ENCODE peak calls at places on chromosomes 3 and 15, in four cellular contexts. R is HepG2, V is GM12878, F is K562. I is an unnamed sample.

GRCh38 chr3:197791120-197792018 is at the start of gene LRCH3:
- DNase-seq in V (no peak), R (peak; percentile 56), F (peak; percentile 92), I (peak; percentile 69)

GRCh38 chr3:138470687-138471086 is 36.3 kb downstream of the ESYT3 start:
- DNase-seq in R (no peak), F (no peak), V (no peak), I (no peak)

GRCh38 chr15:23687143-23687470 is at the start of gene NDN:
- DNase-seq in V (no peak), F (peak; percentile 75), R (no peak), I (peak; percentile 52)

GRCh38 chr15:41013698-41014414 is 60.6 kb downstream of the CHAC1 start:
- DNase-seq in F (no peak), R (no peak), V (peak; percentile 50), I (peak; percentile 86)

GRCh38 chr3:196268270-196269163 is 19.0 kb downstream of the PCYT1A start:
- DNase-seq in V (no peak), R (no peak), F (no peak), I (peak; percentile 75)

GRCh38 chr3:169304716-169305115 is 358.8 kb downstream of the MECOM start:
- DNase-seq in R (no peak), V (no peak), F (no peak), I (no peak)

GRCh38 chr3:128379768-128380167 is 86.9 kb downstream of the DNAJB8 start:
- DNase-seq in R (no peak), V (no peak), F (no peak), I (no peak)

GRCh38 chr3:105823149-105823866 is 45.5 kb downstream of the CBLB start:
- DNase-seq in R (peak; percentile 39), V (no peak), F (no peak), I (peak; percentile 98)

GRCh38 chr3:42490243-42490642 is 12.2 kb upstream of the VIPR1 start:
- DNase-seq in R (no peak), V (peak; percentile 77), F (no peak), I (no peak)

GRCh38 chr3:188153498-188153948 is 434 bp upstream of the LPP start:
- DNase-seq in F (no peak), R (peak; percentile 88), V (no peak), I (peak; percentile 97)

GRCh38 chr3:55936549-55937052 is 449.5 kb upstream of the WNT5A start:
- DNase-seq in F (no peak), V (no peak), R (no peak), I (no peak)

GRCh38 chr3:177811835-177812234 is 614.6 kb upstream of the TBL1XR1 start:
- DNase-seq in F (no peak), V (no peak), R (no peak), I (no peak)

GRCh38 chr3:196670335-196670734 is 30.8 kb downstream of the NRROS start:
- DNase-seq in V (no peak), R (no peak), F (no peak), I (no peak)

GRCh38 chr3:106376016-106376415 is 507.2 kb upstream of the CBLB start:
- DNase-seq in F (no peak), R (no peak), V (no peak), I (no peak)

GRCh38 chr3:67001086-67001861 is 3.2 kb downstream of the KBTBD8 start:
- DNase-seq in R (no peak), F (no peak), V (no peak), I (no peak)

GRCh38 chr3:149245738-149246451 is 24.3 kb upstream of the CP start:
- DNase-seq in V (peak; percentile 46), R (peak; percentile 75), F (no peak), I (peak; percentile 54)

GRCh38 chr15:61250613-61251012 is 21.5 kb upstream of the RORA start:
- DNase-seq in V (no peak), R (no peak), F (no peak), I (no peak)

GRCh38 chr3:191263365-191263764 is 64.3 kb downstream of the OSTN start:
- DNase-seq in F (no peak), V (no peak), R (no peak), I (no peak)

GRCh38 chr3:161915283-161915682 is 418.7 kb downstream of the OTOL1 start:
- DNase-seq in V (no peak), R (no peak), F (no peak), I (no peak)

GRCh38 chr3:64048631-64049061 is 25.4 kb upstream of the PSMD6 start:
- DNase-seq in F (no peak), R (no peak), V (no peak), I (peak; percentile 16)

GRCh38 chr3:195266428-195266827 is 4.5 kb downstream of the XXYLT1 start:
- DNase-seq in F (no peak), V (no peak), R (no peak), I (no peak)

GRCh38 chr15:97978408-97979130 is 18.1 kb downstream of the ARRDC4 start:
- DNase-seq in V (no peak), R (peak; percentile 58), F (no peak), I (no peak)

GRCh38 chr15:67593561-67593960 is 51.1 kb downstream of the MAP2K5 start:
- DNase-seq in R (no peak), F (no peak), V (no peak), I (no peak)

GRCh38 chr3:17945799-17946381 is 203.5 kb upstream of the TBC1D5 start:
- DNase-seq in R (no peak), F (no peak), V (no peak), I (no peak)

GRCh38 chr15:61530769-61531168 is 301.7 kb upstream of the RORA start:
- DNase-seq in F (peak; percentile 14), V (no peak), R (no peak), I (no peak)

GRCh38 chr15:67304778-67305177 is 50.2 kb downstream of the IQCH start:
- DNase-seq in F (no peak), V (no peak), R (no peak), I (no peak)

GRCh38 chr15:63752075-63752684 is 81.6 kb downstream of the HERC1 start:
- DNase-seq in R (peak; percentile 61), F (peak; percentile 44), V (peak; percentile 23), I (peak; percentile 65)

GRCh38 chr15:39118510-39118909 is 462.4 kb upstream of the THBS1 start:
- DNase-seq in F (no peak), V (no peak), R (no peak), I (peak; percentile 80)
- TF ChIP-seq MXI1 in F (no peak), V (no peak), R (no peak), I (no peak)

DNA sequence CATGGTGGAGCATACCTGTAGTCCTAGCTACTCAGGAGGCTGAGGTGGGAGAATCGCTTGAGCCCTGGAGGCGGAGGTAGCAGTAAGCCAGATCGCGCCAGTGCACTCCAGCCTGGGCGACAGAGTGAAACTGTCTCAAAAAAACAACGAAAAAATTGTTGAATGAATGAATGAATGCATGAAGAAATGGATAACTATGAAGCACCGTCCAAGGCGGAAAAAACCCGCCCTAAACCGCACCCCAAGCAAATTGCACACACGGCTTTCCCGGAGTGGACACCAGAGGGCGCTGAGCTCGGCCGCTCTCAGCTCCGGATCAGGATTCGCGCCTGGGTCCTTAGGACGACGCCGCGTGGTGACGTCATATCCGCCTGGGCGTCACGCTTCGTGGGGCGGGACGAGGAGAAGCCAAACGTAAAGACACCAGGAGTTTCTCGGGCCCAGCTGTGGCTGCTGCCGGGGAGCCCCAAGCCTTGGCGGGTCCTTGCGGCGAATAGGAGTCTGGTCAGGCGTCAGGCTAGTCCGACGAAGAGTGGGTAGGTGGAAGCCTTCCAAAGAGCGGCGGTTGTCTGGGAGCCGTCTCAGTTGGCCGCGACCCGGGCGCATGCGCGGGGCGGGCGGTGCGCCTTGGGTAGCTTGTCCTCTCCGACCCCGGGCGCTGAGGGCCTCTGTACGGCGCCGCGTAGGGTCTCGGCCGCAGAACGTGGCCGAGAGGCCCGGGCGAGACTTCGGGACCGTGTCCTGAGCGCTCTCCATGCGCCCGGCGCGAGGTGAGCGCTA is at the start of the genes HTD2 and RPP14:
- DNase-seq in V (peak; percentile 90), R (peak; percentile 92), F (peak; percentile 89), I (peak; percentile 97)
- TF ChIP-seq POLR2A in V (peak; percentile 84), R (peak; percentile 70), F (peak; percentile 86), I (peak; percentile 92)

GRCh38 chr15:78372880-78373279 is 32.7 kb downstream of the CRABP1 start:
- DNase-seq in V (no peak), R (peak; percentile 24), F (peak; percentile 32), I (no peak)
- TF ChIP-seq MXI1 in V (no peak), R (no peak), F (no peak), I (no peak)

GRCh38 chr3:4986611-4987373 is 7.6 kb downstream of the BHLHE40 start:
- DNase-seq in V (no peak), R (peak; percentile 94), F (peak; percentile 61), I (peak; percentile 98)
- TF ChIP-seq POLR2A in V (peak; percentile 92), R (peak; percentile 16), F (peak; percentile 78), I (no peak)

GRCh38 chr3:13520326-13520880 is 28.5 kb upstream of the FBLN2 start:
- DNase-seq in F (no peak), V (no peak), R (no peak), I (no peak)
- TF ChIP-seq MXI1 in F (no peak), V (no peak), R (no peak), I (no peak)

GRCh38 chr15:69537085-69537484 is 84.5 kb downstream of the RPLP1 start:
- DNase-seq in F (no peak), R (no peak), V (no peak), I (no peak)
- TF ChIP-seq POLR2A in F (no peak), R (no peak), V (no peak), I (no peak)

GRCh38 chr3:2061360-2061759 is 37.3 kb upstream of the CNTN4 start:
- DNase-seq in F (no peak), V (no peak), R (no peak), I (no peak)
- TF ChIP-seq MXI1 in F (no peak), V (no peak), R (no peak), I (no peak)

GRCh38 chr15:58854598-58854997 is 78.9 kb downstream of the SLTM start:
- DNase-seq in F (no peak), R (no peak), V (no peak), I (peak; percentile 12)
- TF ChIP-seq POLR2A in F (no peak), R (no peak), V (no peak), I (no peak)

DNA sequence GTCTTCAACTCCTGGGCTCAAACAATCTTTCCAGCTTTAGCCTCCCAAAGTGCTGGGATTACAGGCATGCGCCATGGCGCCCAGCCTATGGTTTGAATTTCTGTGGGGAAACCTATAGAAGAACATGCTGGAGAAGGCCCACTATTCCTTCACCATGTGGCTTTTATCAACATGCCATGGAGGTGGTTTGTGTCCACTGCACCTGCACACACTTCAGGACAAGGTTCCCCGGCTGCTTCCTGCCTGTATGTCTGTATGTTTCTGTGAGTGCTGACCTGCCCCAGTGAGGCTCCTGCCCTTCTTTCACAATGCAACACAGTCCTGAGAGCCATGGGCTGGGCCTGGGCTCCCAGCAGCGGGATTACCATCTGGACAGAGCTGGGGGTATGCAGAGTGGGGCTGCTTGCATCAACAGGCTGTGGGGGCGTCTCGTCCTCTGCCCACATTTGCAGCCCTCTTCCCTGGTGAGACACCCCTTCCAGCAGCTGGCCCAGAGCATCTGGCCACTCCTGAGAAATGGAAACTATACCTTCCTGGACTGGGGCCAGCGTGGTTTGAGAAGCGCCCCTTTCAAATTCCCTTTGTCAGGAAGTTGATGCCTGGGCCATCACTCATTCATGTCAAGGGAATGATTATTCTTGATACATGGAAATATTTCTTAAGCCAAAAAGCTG is 29.4 kb upstream of the C15orf39 start:
- DNase-seq in V (no peak), F (no peak), R (no peak), I (no peak)
- TF ChIP-seq MXI1 in V (no peak), F (no peak), R (no peak), I (no peak)

GRCh38 chr3:150251187-150251592 is 156.9 kb upstream of the TSC22D2 start:
- DNase-seq in R (no peak), V (no peak), F (no peak), I (no peak)
- TF ChIP-seq POLR2A in R (no peak), V (no peak), F (no peak), I (no peak)

I was measured in IMR-90.